ENCODE peak calls at places on chromosomes 16 and 17, in four cellular contexts. One of them, this sample, is unnamed.

GRCh38 chr17:47335101-47335936 is 11.6 kb downstream of the EFCAB13 start:
- DNase-seq in A549: no peak
- DNase-seq in HepG2: no peak
- DNase-seq in GM12878: no peak
- DNase-seq in this sample: no peak

GRCh38 chr16:15055141-15056053 is 477 bp downstream of the NTAN1 start:
- DNase-seq in A549: peak; percentile 19
- DNase-seq in HepG2: peak; percentile 34
- DNase-seq in GM12878: no peak
- DNase-seq in this sample: peak; percentile 34

GRCh38 chr17:57370051-57370581 is 113.8 kb downstream of the MSI2 start:
- DNase-seq in A549: peak; percentile 91
- DNase-seq in HepG2: peak; percentile 94
- DNase-seq in GM12878: no peak
- DNase-seq in this sample: peak; percentile 30

GRCh38 chr16:50292566-50292948 is 26.2 kb downstream of the ADCY7 start:
- DNase-seq in A549: no peak
- DNase-seq in HepG2: no peak
- DNase-seq in GM12878: no peak
- DNase-seq in this sample: no peak

GRCh38 chr17:48181653-48182052 is 74.1 kb downstream of the SNX11 start:
- DNase-seq in A549: peak; percentile 69
- DNase-seq in HepG2: no peak
- DNase-seq in GM12878: no peak
- DNase-seq in this sample: peak; percentile 47

GRCh38 chr17:3845361-3845753 is 689 bp downstream of the NCBP3 start:
- DNase-seq in A549: no peak
- DNase-seq in HepG2: no peak
- DNase-seq in GM12878: no peak
- DNase-seq in this sample: no peak

GRCh38 chr16:47958726-47959125 is 197.1 kb downstream of the ABCC12 start:
- DNase-seq in A549: no peak
- DNase-seq in HepG2: no peak
- DNase-seq in GM12878: no peak
- DNase-seq in this sample: no peak

GRCh38 chr17:11986939-11987329 is 10.3 kb downstream of the ZNF18 start:
- DNase-seq in A549: peak; percentile 66
- DNase-seq in HepG2: peak; percentile 37
- DNase-seq in GM12878: no peak
- DNase-seq in this sample: peak; percentile 14

GRCh38 chr17:68704897-68705296 is 103.7 kb upstream of the FAM20A start:
- DNase-seq in A549: no peak
- DNase-seq in HepG2: no peak
- DNase-seq in GM12878: no peak
- DNase-seq in this sample: no peak

GRCh38 chr17:44039829-44040635 is 25.3 kb upstream of the TMEM101 start:
- DNase-seq in A549: no peak
- DNase-seq in HepG2: no peak
- DNase-seq in GM12878: no peak
- DNase-seq in this sample: no peak

GRCh38 chr17:66240630-66241029 is 11.4 kb upstream of the APOH start:
- DNase-seq in A549: peak; percentile 31
- DNase-seq in HepG2: no peak
- DNase-seq in GM12878: no peak
- DNase-seq in this sample: no peak

GRCh38 chr17:7579001-7579838 is at the start of gene CD68:
- DNase-seq in A549: peak; percentile 88
- DNase-seq in HepG2: peak; percentile 93
- DNase-seq in GM12878: no peak
- DNase-seq in this sample: peak; percentile 68

GRCh38 chr17:7393613-7394451 is 493 bp downstream of the PLSCR3 start:
- DNase-seq in A549: no peak
- DNase-seq in HepG2: no peak
- DNase-seq in GM12878: no peak
- DNase-seq in this sample: peak; percentile 52

GRCh38 chr16:88702364-88703210 is 3.6 kb downstream of the RNF166 start:
- DNase-seq in A549: no peak
- DNase-seq in HepG2: no peak
- DNase-seq in GM12878: no peak
- DNase-seq in this sample: no peak

GRCh38 chr16:20899503-20900298 is 457 bp downstream of the DCUN1D3 start:
- DNase-seq in A549: peak; percentile 36
- DNase-seq in HepG2: peak; percentile 92
- DNase-seq in GM12878: no peak
- DNase-seq in this sample: peak; percentile 28

GRCh38 chr16:4319454-4319853 is 3.6 kb downstream of the GLIS2 start:
- DNase-seq in A549: no peak
- DNase-seq in HepG2: no peak
- DNase-seq in GM12878: no peak
- DNase-seq in this sample: no peak

GRCh38 chr17:33260638-33261037 is 32.5 kb downstream of the ASIC2 start:
- DNase-seq in A549: no peak
- DNase-seq in HepG2: no peak
- DNase-seq in GM12878: no peak
- DNase-seq in this sample: no peak

GRCh38 chr17:15941781-15942180 is 3.1 kb upstream of the ADORA2B start:
- DNase-seq in A549: no peak
- DNase-seq in HepG2: no peak
- DNase-seq in GM12878: no peak
- DNase-seq in this sample: no peak

GRCh38 chr17:42131971-42132370 is 9.4 kb downstream of the HSPB9 start:
- DNase-seq in A549: no peak
- DNase-seq in HepG2: no peak
- DNase-seq in GM12878: no peak
- DNase-seq in this sample: no peak

GRCh38 chr16:19700319-19700781 is 17.7 kb downstream of the KNOP1 start:
- DNase-seq in A549: peak; percentile 76
- DNase-seq in HepG2: peak; percentile 79
- DNase-seq in GM12878: no peak
- DNase-seq in this sample: no peak

GRCh38 chr17:59093702-59094231 is 12.9 kb downstream of the TRIM37 start:
- DNase-seq in A549: peak; percentile 90
- DNase-seq in HepG2: peak; percentile 15
- DNase-seq in GM12878: no peak
- DNase-seq in this sample: no peak

GRCh38 chr17:40103082-40103741 is 2.8 kb upstream of the NR1D1 start:
- DNase-seq in A549: no peak
- DNase-seq in HepG2: no peak
- DNase-seq in GM12878: no peak
- DNase-seq in this sample: no peak

GRCh38 chr17:13981881-13982280 is 87.4 kb upstream of the COX10 start:
- DNase-seq in A549: no peak
- DNase-seq in HepG2: no peak
- DNase-seq in GM12878: no peak
- DNase-seq in this sample: no peak

GRCh38 chr17:59829217-59830006 is 63.3 kb downstream of the TUBD1 start:
- DNase-seq in A549: peak; percentile 100
- DNase-seq in HepG2: peak; percentile 97
- DNase-seq in GM12878: peak; percentile 100
- DNase-seq in this sample: peak; percentile 60

GRCh38 chr17:65697661-65698060 is 136.2 kb upstream of the AXIN2 start:
- DNase-seq in A549: no peak
- DNase-seq in HepG2: no peak
- DNase-seq in GM12878: no peak
- DNase-seq in this sample: no peak

GRCh38 chr17:78324391-78325075 is 35.3 kb downstream of the SOCS3 start:
- DNase-seq in A549: peak; percentile 66
- DNase-seq in HepG2: no peak
- DNase-seq in GM12878: no peak
- DNase-seq in this sample: no peak

GRCh38 chr17:59329558-59330313 is 1.7 kb upstream of the YPEL2 start:
- DNase-seq in A549: peak; percentile 79
- DNase-seq in HepG2: peak; percentile 85
- DNase-seq in GM12878: peak; percentile 43
- DNase-seq in this sample: peak; percentile 77

GRCh38 chr16:30357085-30357714 is 2.1 kb upstream of the CD2BP2 start:
- DNase-seq in A549: no peak
- DNase-seq in HepG2: peak; percentile 36
- DNase-seq in GM12878: no peak
- DNase-seq in this sample: no peak

GRCh38 chr16:46727184-46727583 is 21.0 kb downstream of the MYLK3 start:
- DNase-seq in A549: no peak
- DNase-seq in HepG2: no peak
- DNase-seq in GM12878: no peak
- DNase-seq in this sample: no peak

GRCh38 chr16:65244811-65245210 is 122.9 kb upstream of the CDH11 start:
- DNase-seq in A549: no peak
- DNase-seq in HepG2: no peak
- DNase-seq in GM12878: no peak
- DNase-seq in this sample: no peak
- TF ChIP-seq CHD4 in A549: no peak
- TF ChIP-seq CHD4 in HepG2: no peak
- TF ChIP-seq CHD4 in GM12878: no peak
- TF ChIP-seq CHD4 in this sample: no peak

GRCh38 chr16:11669380-11670146 is 1.3 kb downstream of the SNN start:
- DNase-seq in A549: no peak
- DNase-seq in HepG2: no peak
- DNase-seq in GM12878: peak; percentile 33
- DNase-seq in this sample: no peak
- TF ChIP-seq CHD4 in A549: no peak
- TF ChIP-seq CHD4 in HepG2: no peak
- TF ChIP-seq CHD4 in GM12878: no peak
- TF ChIP-seq CHD4 in this sample: no peak

GRCh38 chr16:11599579-11599978 is 12.9 kb upstream of the LITAF start:
- DNase-seq in A549: no peak
- DNase-seq in HepG2: no peak
- DNase-seq in GM12878: no peak
- DNase-seq in this sample: no peak

GRCh38 chr16:11596572-11597226 is 10.0 kb upstream of the LITAF start:
- DNase-seq in A549: no peak
- DNase-seq in HepG2: no peak
- DNase-seq in GM12878: no peak
- DNase-seq in this sample: no peak

GRCh38 chr16:11597268-11597690 is 10.6 kb upstream of the LITAF start:
- DNase-seq in A549: peak; percentile 39
- DNase-seq in HepG2: no peak
- DNase-seq in GM12878: no peak
- DNase-seq in this sample: no peak

GRCh38 chr16:11597737-11598136 is 11.0 kb upstream of the LITAF start:
- DNase-seq in A549: no peak
- DNase-seq in HepG2: no peak
- DNase-seq in GM12878: no peak
- DNase-seq in this sample: no peak

DNA sequence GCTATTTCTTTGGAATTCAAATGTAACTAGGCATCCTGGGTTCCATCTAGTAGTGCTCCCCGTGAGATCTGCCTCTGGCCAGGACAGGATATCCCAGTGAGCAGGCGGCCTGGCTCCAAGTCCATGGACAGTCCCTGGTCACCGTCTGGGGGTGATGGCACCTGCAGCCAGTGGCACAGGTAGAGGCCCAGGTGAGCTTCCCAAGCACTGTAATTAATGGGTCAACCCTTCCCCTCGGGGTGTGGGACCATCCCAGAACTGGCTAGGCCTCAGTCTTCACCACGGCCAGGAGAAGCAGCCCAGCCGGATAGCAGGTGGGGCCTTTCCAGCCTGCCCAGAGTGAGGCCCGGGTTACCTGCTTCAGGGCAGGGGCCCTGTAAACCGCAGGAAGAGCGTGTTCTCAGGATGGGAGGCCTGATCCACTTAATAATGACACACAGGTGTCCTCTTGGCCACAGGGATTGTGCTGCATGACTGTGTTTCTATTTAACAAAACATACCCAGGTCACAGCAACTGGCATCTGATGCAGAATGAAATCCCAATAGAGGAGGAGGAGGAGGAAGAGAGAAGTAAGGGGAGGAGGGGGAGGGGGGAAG is 9.3 kb upstream of the LITAF start:
- DNase-seq in A549: no peak
- DNase-seq in HepG2: no peak
- DNase-seq in GM12878: no peak
- DNase-seq in this sample: no peak
- TF ChIP-seq CHD4 in A549: no peak
- TF ChIP-seq CHD4 in HepG2: no peak
- TF ChIP-seq CHD4 in GM12878: no peak
- TF ChIP-seq CHD4 in this sample: no peak

GRCh38 chr17:82051776-82052637 is at the start of the genes GPS1 and RFNG:
- DNase-seq in A549: peak; percentile 69
- DNase-seq in HepG2: peak; percentile 60
- DNase-seq in GM12878: no peak
- DNase-seq in this sample: peak; percentile 87
- TF ChIP-seq CHD4 in A549: no peak
- TF ChIP-seq CHD4 in HepG2: no peak
- TF ChIP-seq CHD4 in GM12878: no peak
- TF ChIP-seq CHD4 in this sample: no peak

GRCh38 chr16:17511340-17511739 is 40.6 kb upstream of the XYLT1 start:
- DNase-seq in A549: no peak
- DNase-seq in HepG2: no peak
- DNase-seq in GM12878: no peak
- DNase-seq in this sample: no peak

GRCh38 chr16:17510532-17510931 is 39.8 kb upstream of the XYLT1 start:
- DNase-seq in A549: no peak
- DNase-seq in HepG2: no peak
- DNase-seq in GM12878: no peak
- DNase-seq in this sample: no peak

GRCh38 chr16:17509194-17509593 is 38.4 kb upstream of the XYLT1 start:
- DNase-seq in A549: no peak
- DNase-seq in HepG2: no peak
- DNase-seq in GM12878: no peak
- DNase-seq in this sample: no peak

GRCh38 chr16:17515421-17516210 is 44.9 kb upstream of the XYLT1 start:
- DNase-seq in A549: peak; percentile 20
- DNase-seq in HepG2: no peak
- DNase-seq in GM12878: no peak
- DNase-seq in this sample: no peak

DNA sequence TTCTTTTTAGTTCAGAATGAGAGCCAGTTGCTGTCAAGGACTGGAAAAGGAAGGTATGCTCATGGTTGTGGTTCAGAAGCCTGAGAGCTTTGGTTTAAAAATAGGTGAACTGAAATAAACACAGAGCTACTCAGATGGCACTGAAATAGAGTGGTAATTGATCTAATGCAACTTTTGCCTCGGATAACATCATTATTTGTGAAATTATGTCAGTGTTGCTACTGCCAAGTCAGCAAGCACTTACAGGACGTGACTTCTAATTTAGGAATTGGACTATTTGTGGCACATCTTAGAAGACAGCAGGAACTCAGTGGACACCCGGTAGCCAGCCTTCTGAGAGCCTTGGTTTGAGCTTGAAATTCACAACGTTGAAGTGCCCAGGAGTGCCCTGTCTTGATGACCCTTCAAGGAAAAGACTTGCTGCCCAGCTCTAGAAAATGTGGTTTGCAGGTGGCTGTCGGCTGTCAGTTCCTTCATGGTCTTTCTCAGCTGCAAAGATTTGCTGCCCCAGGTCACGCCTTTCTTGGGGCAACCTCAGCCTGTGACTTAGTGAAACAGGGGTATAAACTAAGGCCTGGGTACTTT is 42.0 kb upstream of the XYLT1 start:
- DNase-seq in A549: no peak
- DNase-seq in HepG2: no peak
- DNase-seq in GM12878: no peak
- DNase-seq in this sample: no peak
- TF ChIP-seq CHD4 in A549: no peak
- TF ChIP-seq CHD4 in HepG2: no peak
- TF ChIP-seq CHD4 in GM12878: no peak
- TF ChIP-seq CHD4 in this sample: no peak